ENCODE peak calls at places on chromosome 4, in nine cellular contexts. K is pancreas, J is brain microvascular endothelial cell, G is AG08395, H is retina, V is B cell, Y is HS-5, B is astrocyte of the spinal cord, E is mesenchymal stem cell. R is an unnamed sample.

GRCh38 chr4:139540637-139541036 is 15.4 kb downstream of the SETD7 start:
- DNase-seq in K (no peak), B (no peak), Y (no peak), H (no peak), E (no peak), J (no peak), G (no peak), V (no peak), R (no peak)

GRCh38 chr4:99221980-99222379 is 2.9 kb upstream of the ADH6 start:
- DNase-seq in J (no peak), K (no peak), V (no peak), H (no peak), E (peak), G (no peak), B (no peak), Y (no peak), R (no peak)

GRCh38 chr4:56803473-56803872 is 18.0 kb downstream of the SPINK2 start:
- DNase-seq in E (peak), G (no peak), J (peak), K (no peak), B (peak), V (peak), H (no peak), Y (no peak), R (no peak)

GRCh38 chr4:77817304-77818076 is 1.7 kb downstream of the CNOT6L start:
- DNase-seq in G (no peak), K (no peak), B (no peak), J (no peak), Y (no peak), E (no peak), H (peak), V (peak), R (no peak)

GRCh38 chr4:141283563-141283962 is 62.9 kb downstream of the ZNF330 start:
- DNase-seq in H (no peak), B (no peak), Y (no peak), V (no peak), G (no peak), K (no peak), E (no peak), J (no peak), R (no peak)

GRCh38 chr4:16893141-16893571 is 5.3 kb downstream of the LDB2 start:
- DNase-seq in K (no peak), V (no peak), E (peak), B (peak), H (no peak), J (no peak), Y (no peak), G (no peak), R (no peak)

GRCh38 chr4:151231915-151232595 is 44.9 kb upstream of the PRSS48 start:
- DNase-seq in J (peak), E (peak), G (no peak), K (no peak), H (no peak), Y (no peak), B (no peak), V (no peak), R (no peak)

GRCh38 chr4:53932784-53933183 is 131.6 kb downstream of the CHIC2 start:
- DNase-seq in G (peak), E (no peak), V (no peak), H (no peak), B (peak), K (no peak), Y (no peak), J (peak), R (no peak)

GRCh38 chr4:118814054-118814453 is 21.9 kb downstream of the SEC24D start:
- DNase-seq in V (no peak), Y (no peak), K (no peak), J (no peak), B (no peak), G (no peak), H (no peak), E (no peak), R (no peak)

GRCh38 chr4:188328966-188329365 is 189.7 kb downstream of the TRIML1 start:
- DNase-seq in H (no peak), B (no peak), J (no peak), K (no peak), E (no peak), Y (no peak), V (no peak), G (no peak), R (no peak)

GRCh38 chr4:173735055-173735454 is 205.0 kb upstream of the HAND2 start:
- DNase-seq in Y (no peak), B (no peak), V (no peak), H (no peak), G (peak), E (peak), J (no peak), K (no peak), R (no peak)

GRCh38 chr4:177047851-177048174 is 255.1 kb upstream of the VEGFC start:
- DNase-seq in V (no peak), K (no peak), G (peak), B (peak), J (no peak), E (no peak), H (no peak), Y (no peak), R (no peak)

GRCh38 chr4:159206427-159206871 is 103.6 kb downstream of the RAPGEF2 start:
- DNase-seq in H (no peak), B (peak), V (peak), J (no peak), E (peak), K (no peak), G (no peak), Y (no peak), R (no peak)